ENCODE peak calls at places on chromosomes 12 and 14, in four cellular contexts. One of them, this sample, is unnamed. For H3K4me1, the result is how much of the 10 kb centered on the place peaks cover.

GRCh38 chr12:38053655-38054464 is 262.7 kb upstream of the ALG10B start:
- DNase-seq in uterus: no peak
- DNase-seq in colonic mucosa: peak
- DNase-seq in pancreas: peak
- DNase-seq in this sample: no peak

GRCh38 chr14:96863327-96863985 is 66.3 kb downstream of the VRK1 start:
- DNase-seq in uterus: no peak
- DNase-seq in colonic mucosa: no peak
- DNase-seq in pancreas: no peak
- DNase-seq in this sample: no peak

GRCh38 chr14:103161054-103161397 is 37.8 kb downstream of the TNFAIP2 start:
- DNase-seq in uterus: no peak
- DNase-seq in colonic mucosa: no peak
- DNase-seq in pancreas: no peak
- DNase-seq in this sample: no peak

GRCh38 chr14:50739186-50739585 is 71.1 kb upstream of the SAV1 start:
- DNase-seq in uterus: no peak
- DNase-seq in colonic mucosa: no peak
- DNase-seq in pancreas: no peak
- DNase-seq in this sample: no peak

GRCh38 chr14:55313480-55313879 is 42.3 kb downstream of the FBXO34 start:
- DNase-seq in uterus: no peak
- DNase-seq in colonic mucosa: no peak
- DNase-seq in pancreas: no peak
- DNase-seq in this sample: no peak

GRCh38 chr12:100219328-100220109 is 18.9 kb downstream of the ACTR6 start:
- DNase-seq in uterus: no peak
- DNase-seq in colonic mucosa: no peak
- DNase-seq in pancreas: no peak
- DNase-seq in this sample: no peak

GRCh38 chr12:68470664-68471328 is 138.6 kb upstream of the MDM1 start:
- DNase-seq in uterus: no peak
- DNase-seq in colonic mucosa: no peak
- DNase-seq in pancreas: no peak
- DNase-seq in this sample: no peak

GRCh38 chr12:34390171-34390841 is 368.0 kb downstream of the ALG10 start:
- DNase-seq in uterus: no peak
- DNase-seq in colonic mucosa: no peak
- DNase-seq in pancreas: peak
- DNase-seq in this sample: peak

GRCh38 chr12:116537149-116537904 is 21.9 kb upstream of the MAP1LC3B2 start:
- DNase-seq in uterus: no peak
- DNase-seq in colonic mucosa: no peak
- DNase-seq in pancreas: no peak
- DNase-seq in this sample: no peak

GRCh38 chr12:105814283-105814682 is 324.5 kb downstream of the NUAK1 start:
- DNase-seq in uterus: no peak
- DNase-seq in colonic mucosa: no peak
- DNase-seq in pancreas: no peak
- DNase-seq in this sample: no peak

GRCh38 chr14:81594012-81594411 is 60.4 kb upstream of the SEL1L start:
- DNase-seq in uterus: no peak
- DNase-seq in colonic mucosa: no peak
- DNase-seq in pancreas: peak
- DNase-seq in this sample: peak

GRCh38 chr14:32607399-32607798 is 278.3 kb downstream of the AKAP6 start:
- DNase-seq in uterus: no peak
- DNase-seq in colonic mucosa: no peak
- DNase-seq in pancreas: no peak
- DNase-seq in this sample: no peak

GRCh38 chr12:113149361-113150150 is at the start of gene CFAP73:
- DNase-seq in uterus: no peak
- DNase-seq in colonic mucosa: peak
- DNase-seq in pancreas: peak
- DNase-seq in this sample: no peak

GRCh38 chr14:95515523-95516517 is 630 bp downstream of the SYNE3 start:
- DNase-seq in uterus: no peak
- DNase-seq in colonic mucosa: peak
- DNase-seq in pancreas: peak
- DNase-seq in this sample: peak

GRCh38 chr12:93415723-93416464 is 25.9 kb downstream of the UBE2N start:
- DNase-seq in uterus: no peak
- DNase-seq in colonic mucosa: no peak
- DNase-seq in pancreas: no peak
- DNase-seq in this sample: no peak

GRCh38 chr14:26887842-26888241 is 290.0 kb upstream of the NOVA1 start:
- DNase-seq in uterus: no peak
- DNase-seq in colonic mucosa: no peak
- DNase-seq in pancreas: no peak
- DNase-seq in this sample: peak

GRCh38 chr14:61569783-61570182 is 125.5 kb upstream of the HIF1A start:
- DNase-seq in uterus: no peak
- DNase-seq in colonic mucosa: no peak
- DNase-seq in pancreas: no peak
- DNase-seq in this sample: peak

GRCh38 chr14:105251920-105252319 is 3.6 kb downstream of the BTBD6 start:
- DNase-seq in uterus: no peak
- DNase-seq in colonic mucosa: no peak
- DNase-seq in pancreas: no peak
- DNase-seq in this sample: no peak

GRCh38 chr12:106137456-106138278 is 1.1 kb downstream of the NUAK1 start:
- DNase-seq in uterus: no peak
- DNase-seq in colonic mucosa: no peak
- DNase-seq in pancreas: peak
- DNase-seq in this sample: no peak

GRCh38 chr14:79357307-79357706 is 854.0 kb downstream of the DIO2 start:
- DNase-seq in uterus: no peak
- DNase-seq in colonic mucosa: no peak
- DNase-seq in pancreas: no peak
- DNase-seq in this sample: no peak

GRCh38 chr12:4589941-4590340 is 27.9 kb downstream of the DYRK4 start:
- DNase-seq in uterus: no peak
- DNase-seq in colonic mucosa: no peak
- DNase-seq in pancreas: no peak
- DNase-seq in this sample: no peak

GRCh38 chr14:54554401-54554800 is 12.5 kb upstream of the SAMD4A start:
- DNase-seq in uterus: no peak
- DNase-seq in colonic mucosa: no peak
- DNase-seq in pancreas: no peak
- DNase-seq in this sample: no peak

GRCh38 chr12:12398026-12398859 is 41.4 kb downstream of the BORCS5 start:
- DNase-seq in uterus: peak
- DNase-seq in colonic mucosa: no peak
- DNase-seq in pancreas: peak
- DNase-seq in this sample: peak

GRCh38 chr14:102590667-102591099 is 1.8 kb upstream of the RCOR1 start:
- DNase-seq in uterus: peak
- DNase-seq in colonic mucosa: peak
- DNase-seq in pancreas: peak
- DNase-seq in this sample: peak

GRCh38 chr12:100652488-100652887 is 79.0 kb downstream of the GAS2L3 start:
- DNase-seq in uterus: no peak
- DNase-seq in colonic mucosa: no peak
- DNase-seq in pancreas: no peak
- DNase-seq in this sample: no peak

GRCh38 chr14:52738409-52738808 is 8.4 kb downstream of the STYX start:
- DNase-seq in uterus: no peak
- DNase-seq in colonic mucosa: no peak
- DNase-seq in pancreas: no peak
- DNase-seq in this sample: no peak
- H3K4me1 ChIP-seq in uterus: under half
- H3K4me1 ChIP-seq in colonic mucosa: under half
- H3K4me1 ChIP-seq in pancreas: under half
- H3K4me1 ChIP-seq in this sample: under half

GRCh38 chr14:22979748-22980392 is 2.5 kb downstream of the AJUBA start:
- DNase-seq in uterus: no peak
- DNase-seq in colonic mucosa: no peak
- DNase-seq in pancreas: no peak
- DNase-seq in this sample: no peak
- H3K4me3 ChIP-seq in uterus: peak
- H3K4me3 ChIP-seq in colonic mucosa: no peak
- H3K4me3 ChIP-seq in pancreas: peak
- H3K4me3 ChIP-seq in this sample: peak

GRCh38 chr14:68926236-68926635 is 52.9 kb downstream of the ACTN1 start:
- DNase-seq in uterus: no peak
- DNase-seq in colonic mucosa: no peak
- DNase-seq in pancreas: no peak
- DNase-seq in this sample: no peak
- TF ChIP-seq CTCF in uterus: no peak
- TF ChIP-seq CTCF in colonic mucosa: no peak
- TF ChIP-seq CTCF in pancreas: no peak
- TF ChIP-seq CTCF in this sample: peak

GRCh38 chr12:73106896-73107295 is 834.7 kb downstream of the TRHDE start:
- DNase-seq in uterus: no peak
- DNase-seq in colonic mucosa: no peak
- DNase-seq in pancreas: no peak
- DNase-seq in this sample: no peak
- H3K4me1 ChIP-seq in uterus: under half
- H3K4me1 ChIP-seq in colonic mucosa: under half
- H3K4me1 ChIP-seq in pancreas: under half
- H3K4me1 ChIP-seq in this sample: under half

GRCh38 chr14:69625299-69626131 is 14.1 kb downstream of the SUSD6 start:
- DNase-seq in uterus: peak
- DNase-seq in colonic mucosa: peak
- DNase-seq in pancreas: no peak
- DNase-seq in this sample: no peak
- H3K4me3 ChIP-seq in uterus: no peak
- H3K4me3 ChIP-seq in colonic mucosa: no peak
- H3K4me3 ChIP-seq in pancreas: no peak
- H3K4me3 ChIP-seq in this sample: no peak

GRCh38 chr12:109449845-109450532 is 27.1 kb downstream of the KCTD10 start:
- DNase-seq in uterus: no peak
- DNase-seq in colonic mucosa: peak
- DNase-seq in pancreas: no peak
- DNase-seq in this sample: no peak
- TF ChIP-seq CTCF in uterus: no peak
- TF ChIP-seq CTCF in colonic mucosa: no peak
- TF ChIP-seq CTCF in pancreas: no peak
- TF ChIP-seq CTCF in this sample: no peak

DNA sequence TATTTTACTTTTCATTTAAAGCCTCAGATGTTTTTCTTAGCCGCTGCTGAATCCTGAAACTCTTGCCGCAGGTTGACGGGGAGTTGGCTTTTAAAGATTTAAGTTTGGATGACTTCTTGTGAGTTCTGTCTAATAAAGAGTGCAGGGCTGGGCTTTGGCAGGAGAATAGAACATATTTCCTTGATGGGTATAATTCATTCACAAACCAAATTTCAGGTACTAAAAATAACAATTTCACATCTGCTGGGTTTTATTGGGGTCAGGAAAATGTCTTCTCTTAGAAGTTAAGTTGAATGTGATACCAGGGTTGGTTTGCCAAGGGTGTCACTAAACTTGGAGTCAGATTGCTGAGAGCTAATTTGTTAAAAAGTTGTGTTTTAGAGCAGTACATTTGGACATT is 9.7 kb downstream of the SP1 start:
- DNase-seq in uterus: peak
- DNase-seq in colonic mucosa: no peak
- DNase-seq in pancreas: no peak
- DNase-seq in this sample: no peak
- H3K4me1 ChIP-seq in uterus: under half
- H3K4me1 ChIP-seq in colonic mucosa: under half
- H3K4me1 ChIP-seq in pancreas: under half
- H3K4me1 ChIP-seq in this sample: under half

DNA sequence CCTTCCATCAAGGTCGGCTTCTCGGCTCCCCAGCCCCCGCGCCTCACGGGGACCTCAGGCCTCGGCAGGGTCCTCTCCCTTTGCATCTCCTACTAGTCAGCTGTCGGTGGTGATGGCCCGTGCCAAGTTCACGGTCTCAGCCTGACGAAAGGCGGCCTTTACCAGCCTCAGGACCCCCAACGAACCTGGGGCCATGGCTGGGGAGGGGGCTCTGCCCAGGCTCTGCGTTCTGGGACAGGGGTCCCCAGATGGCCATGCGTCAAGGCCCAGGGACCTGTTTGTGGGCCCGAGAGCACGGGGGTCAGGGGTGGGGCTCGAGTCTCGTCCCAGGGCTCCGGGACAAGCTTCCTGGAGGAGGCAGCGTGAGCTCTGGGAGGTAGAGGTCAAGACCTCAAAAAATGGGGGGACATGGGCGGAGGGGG is 32.8 kb upstream of the DEGS2 start:
- DNase-seq in uterus: peak
- DNase-seq in colonic mucosa: peak
- DNase-seq in pancreas: peak
- DNase-seq in this sample: peak
- H3K4me3 ChIP-seq in uterus: peak
- H3K4me3 ChIP-seq in colonic mucosa: peak
- H3K4me3 ChIP-seq in pancreas: peak
- H3K4me3 ChIP-seq in this sample: peak

GRCh38 chr12:58502236-58502635 is 418.1 kb downstream of the LRIG3 start:
- DNase-seq in uterus: no peak
- DNase-seq in colonic mucosa: no peak
- DNase-seq in pancreas: no peak
- DNase-seq in this sample: no peak

GRCh38 chr12:58502857-58503256 is 417.4 kb downstream of the LRIG3 start:
- DNase-seq in uterus: no peak
- DNase-seq in colonic mucosa: no peak
- DNase-seq in pancreas: no peak
- DNase-seq in this sample: no peak

GRCh38 chr12:58500399-58500798 is 419.9 kb downstream of the LRIG3 start:
- DNase-seq in uterus: no peak
- DNase-seq in colonic mucosa: no peak
- DNase-seq in pancreas: no peak
- DNase-seq in this sample: no peak

GRCh38 chr12:58503731-58504520 is 416.4 kb downstream of the LRIG3 start:
- DNase-seq in uterus: no peak
- DNase-seq in colonic mucosa: no peak
- DNase-seq in pancreas: no peak
- DNase-seq in this sample: no peak

GRCh38 chr12:58504539-58504938 is 415.8 kb downstream of the LRIG3 start:
- DNase-seq in uterus: no peak
- DNase-seq in colonic mucosa: no peak
- DNase-seq in pancreas: no peak
- DNase-seq in this sample: no peak
- TF ChIP-seq CTCF in uterus: no peak
- TF ChIP-seq CTCF in colonic mucosa: no peak
- TF ChIP-seq CTCF in pancreas: no peak
- TF ChIP-seq CTCF in this sample: no peak

GRCh38 chr12:51328587-51328986 is 4.6 kb upstream of the BIN2 start:
- DNase-seq in uterus: no peak
- DNase-seq in colonic mucosa: peak
- DNase-seq in pancreas: no peak
- DNase-seq in this sample: no peak

GRCh38 chr12:51324953-51325352 is 979 bp upstream of the BIN2 start:
- DNase-seq in uterus: no peak
- DNase-seq in colonic mucosa: no peak
- DNase-seq in pancreas: no peak
- DNase-seq in this sample: no peak

GRCh38 chr12:51329742-51330141 is 5.8 kb upstream of the BIN2 start:
- DNase-seq in uterus: no peak
- DNase-seq in colonic mucosa: no peak
- DNase-seq in pancreas: no peak
- DNase-seq in this sample: no peak

GRCh38 chr12:51323966-51324895 is at the start of gene BIN2:
- DNase-seq in uterus: no peak
- DNase-seq in colonic mucosa: no peak
- DNase-seq in pancreas: no peak
- DNase-seq in this sample: peak

GRCh38 chr12:51326762-51327439 is 2.9 kb upstream of the BIN2 start:
- DNase-seq in uterus: no peak
- DNase-seq in colonic mucosa: no peak
- DNase-seq in pancreas: no peak
- DNase-seq in this sample: no peak
- H3K4me1 ChIP-seq in uterus: under half
- H3K4me1 ChIP-seq in colonic mucosa: under half
- H3K4me1 ChIP-seq in pancreas: under half
- H3K4me1 ChIP-seq in this sample: under half